ENCODE peak calls at places on chromosomes 4 and X, in seven cellular contexts. One of them, this sample, is unnamed. For H3K4me1, the result is how much of the 10 kb centered on the place peaks cover.

GRCh38 chrX:56764153-56764974 is 35.3 kb downstream of the NBDY start:
- DNase-seq in psoas muscle: peak
- DNase-seq in vagina: peak
- DNase-seq in Peyer's patch: peak
- DNase-seq in esophagus squamous epithelium: no peak
- DNase-seq in spleen: peak
- DNase-seq in fibroblast of lung: peak
- DNase-seq in this sample: no peak

GRCh38 chr4:78650106-78651021 is 98.8 kb downstream of the ANXA3 start:
- DNase-seq in vagina: no peak
- DNase-seq in esophagus squamous epithelium: no peak
- DNase-seq in fibroblast of lung: peak
- DNase-seq in Peyer's patch: no peak
- DNase-seq in psoas muscle: no peak
- DNase-seq in spleen: no peak
- DNase-seq in this sample: no peak

GRCh38 chrX:21800344-21800770 is 39.1 kb upstream of the MBTPS2 start:
- DNase-seq in fibroblast of lung: peak
- DNase-seq in esophagus squamous epithelium: no peak
- DNase-seq in Peyer's patch: no peak
- DNase-seq in spleen: no peak
- DNase-seq in psoas muscle: no peak
- DNase-seq in vagina: no peak
- DNase-seq in this sample: no peak

GRCh38 chrX:84046403-84046984 is 141.5 kb downstream of the RPS6KA6 start:
- DNase-seq in Peyer's patch: no peak
- DNase-seq in vagina: no peak
- DNase-seq in fibroblast of lung: peak
- DNase-seq in spleen: no peak
- DNase-seq in psoas muscle: no peak
- DNase-seq in esophagus squamous epithelium: no peak
- DNase-seq in this sample: no peak

GRCh38 chr4:17494258-17494657 is 17.6 kb downstream of the QDPR start:
- DNase-seq in vagina: no peak
- DNase-seq in spleen: no peak
- DNase-seq in psoas muscle: no peak
- DNase-seq in esophagus squamous epithelium: no peak
- DNase-seq in fibroblast of lung: peak
- DNase-seq in Peyer's patch: no peak
- DNase-seq in this sample: no peak

GRCh38 chr4:135385830-135386581 is 1184.4 kb upstream of the PABPC4L start:
- DNase-seq in vagina: no peak
- DNase-seq in esophagus squamous epithelium: no peak
- DNase-seq in Peyer's patch: no peak
- DNase-seq in psoas muscle: no peak
- DNase-seq in spleen: no peak
- DNase-seq in fibroblast of lung: no peak
- DNase-seq in this sample: no peak

GRCh38 chr4:1055721-1056590 is 44.5 kb downstream of the FGFRL1 start:
- DNase-seq in vagina: no peak
- DNase-seq in spleen: peak
- DNase-seq in fibroblast of lung: peak
- DNase-seq in Peyer's patch: peak
- DNase-seq in psoas muscle: peak
- DNase-seq in esophagus squamous epithelium: no peak
- DNase-seq in this sample: peak

GRCh38 chr4:54741161-54741560 is 83.4 kb downstream of the KIT start:
- DNase-seq in fibroblast of lung: no peak
- DNase-seq in Peyer's patch: no peak
- DNase-seq in spleen: no peak
- DNase-seq in vagina: no peak
- DNase-seq in esophagus squamous epithelium: no peak
- DNase-seq in psoas muscle: no peak
- DNase-seq in this sample: no peak

GRCh38 chrX:115364625-115365024 is 75.1 kb downstream of the LUZP4 start:
- DNase-seq in vagina: no peak
- DNase-seq in Peyer's patch: no peak
- DNase-seq in fibroblast of lung: peak
- DNase-seq in esophagus squamous epithelium: no peak
- DNase-seq in psoas muscle: no peak
- DNase-seq in spleen: no peak
- DNase-seq in this sample: no peak

GRCh38 chr4:153335665-153336064 is 8.8 kb upstream of the MND1 start:
- DNase-seq in vagina: no peak
- DNase-seq in Peyer's patch: no peak
- DNase-seq in spleen: no peak
- DNase-seq in esophagus squamous epithelium: no peak
- DNase-seq in fibroblast of lung: peak
- DNase-seq in psoas muscle: no peak
- DNase-seq in this sample: no peak

GRCh38 chr4:113457886-113458285 is 303.7 kb downstream of the CAMK2D start:
- DNase-seq in spleen: no peak
- DNase-seq in vagina: no peak
- DNase-seq in esophagus squamous epithelium: no peak
- DNase-seq in Peyer's patch: no peak
- DNase-seq in fibroblast of lung: peak
- DNase-seq in psoas muscle: no peak
- DNase-seq in this sample: no peak

GRCh38 chr4:47837582-47838294 is at the start of gene CORIN:
- DNase-seq in psoas muscle: no peak
- DNase-seq in fibroblast of lung: no peak
- DNase-seq in vagina: no peak
- DNase-seq in spleen: no peak
- DNase-seq in esophagus squamous epithelium: no peak
- DNase-seq in Peyer's patch: peak
- DNase-seq in this sample: peak

GRCh38 chr4:44056721-44057151 is 391.9 kb downstream of the KCTD8 start:
- DNase-seq in spleen: no peak
- DNase-seq in fibroblast of lung: no peak
- DNase-seq in vagina: no peak
- DNase-seq in Peyer's patch: no peak
- DNase-seq in esophagus squamous epithelium: no peak
- DNase-seq in psoas muscle: no peak
- DNase-seq in this sample: no peak

GRCh38 chr4:148166132-148166531 is 276.1 kb downstream of the NR3C2 start:
- DNase-seq in vagina: no peak
- DNase-seq in esophagus squamous epithelium: no peak
- DNase-seq in Peyer's patch: no peak
- DNase-seq in psoas muscle: no peak
- DNase-seq in spleen: no peak
- DNase-seq in fibroblast of lung: peak
- DNase-seq in this sample: no peak

GRCh38 chrX:134636859-134637258 is 21.4 kb downstream of the PLAC1 start:
- DNase-seq in vagina: no peak
- DNase-seq in esophagus squamous epithelium: no peak
- DNase-seq in fibroblast of lung: peak
- DNase-seq in psoas muscle: no peak
- DNase-seq in Peyer's patch: no peak
- DNase-seq in spleen: no peak
- DNase-seq in this sample: no peak

GRCh38 chr4:129239088-129239487 is 143.1 kb downstream of the C4orf33 start:
- DNase-seq in vagina: no peak
- DNase-seq in spleen: no peak
- DNase-seq in esophagus squamous epithelium: no peak
- DNase-seq in Peyer's patch: no peak
- DNase-seq in psoas muscle: peak
- DNase-seq in fibroblast of lung: no peak
- DNase-seq in this sample: no peak

GRCh38 chrX:25701876-25702275 is 436.3 kb upstream of the MAGEB18 start:
- DNase-seq in spleen: no peak
- DNase-seq in esophagus squamous epithelium: no peak
- DNase-seq in vagina: no peak
- DNase-seq in psoas muscle: no peak
- DNase-seq in fibroblast of lung: no peak
- DNase-seq in Peyer's patch: no peak
- DNase-seq in this sample: no peak

GRCh38 chr4:12881945-12882589 is 602.1 kb downstream of the RAB28 start:
- DNase-seq in esophagus squamous epithelium: no peak
- DNase-seq in fibroblast of lung: no peak
- DNase-seq in spleen: no peak
- DNase-seq in Peyer's patch: no peak
- DNase-seq in psoas muscle: no peak
- DNase-seq in vagina: no peak
- DNase-seq in this sample: no peak

GRCh38 chr4:20062054-20062453 is 189.7 kb upstream of the SLIT2 start:
- DNase-seq in fibroblast of lung: no peak
- DNase-seq in esophagus squamous epithelium: no peak
- DNase-seq in Peyer's patch: no peak
- DNase-seq in psoas muscle: no peak
- DNase-seq in vagina: no peak
- DNase-seq in spleen: no peak
- DNase-seq in this sample: no peak

GRCh38 chr4:17418010-17418409 is 93.9 kb downstream of the QDPR start:
- DNase-seq in fibroblast of lung: no peak
- DNase-seq in Peyer's patch: no peak
- DNase-seq in spleen: no peak
- DNase-seq in vagina: no peak
- DNase-seq in psoas muscle: no peak
- DNase-seq in esophagus squamous epithelium: no peak
- DNase-seq in this sample: no peak

GRCh38 chrX:118566359-118566758 is 70.7 kb downstream of the DOCK11 start:
- DNase-seq in esophagus squamous epithelium: no peak
- DNase-seq in spleen: no peak
- DNase-seq in psoas muscle: no peak
- DNase-seq in Peyer's patch: no peak
- DNase-seq in vagina: no peak
- DNase-seq in fibroblast of lung: peak
- DNase-seq in this sample: no peak
- H3K4me1 ChIP-seq in esophagus squamous epithelium: under half
- H3K4me1 ChIP-seq in spleen: under half
- H3K4me1 ChIP-seq in psoas muscle: under half
- H3K4me1 ChIP-seq in Peyer's patch: under half
- H3K4me1 ChIP-seq in vagina: under half
- H3K4me1 ChIP-seq in fibroblast of lung: under half
- H3K4me1 ChIP-seq in this sample: under half

DNA sequence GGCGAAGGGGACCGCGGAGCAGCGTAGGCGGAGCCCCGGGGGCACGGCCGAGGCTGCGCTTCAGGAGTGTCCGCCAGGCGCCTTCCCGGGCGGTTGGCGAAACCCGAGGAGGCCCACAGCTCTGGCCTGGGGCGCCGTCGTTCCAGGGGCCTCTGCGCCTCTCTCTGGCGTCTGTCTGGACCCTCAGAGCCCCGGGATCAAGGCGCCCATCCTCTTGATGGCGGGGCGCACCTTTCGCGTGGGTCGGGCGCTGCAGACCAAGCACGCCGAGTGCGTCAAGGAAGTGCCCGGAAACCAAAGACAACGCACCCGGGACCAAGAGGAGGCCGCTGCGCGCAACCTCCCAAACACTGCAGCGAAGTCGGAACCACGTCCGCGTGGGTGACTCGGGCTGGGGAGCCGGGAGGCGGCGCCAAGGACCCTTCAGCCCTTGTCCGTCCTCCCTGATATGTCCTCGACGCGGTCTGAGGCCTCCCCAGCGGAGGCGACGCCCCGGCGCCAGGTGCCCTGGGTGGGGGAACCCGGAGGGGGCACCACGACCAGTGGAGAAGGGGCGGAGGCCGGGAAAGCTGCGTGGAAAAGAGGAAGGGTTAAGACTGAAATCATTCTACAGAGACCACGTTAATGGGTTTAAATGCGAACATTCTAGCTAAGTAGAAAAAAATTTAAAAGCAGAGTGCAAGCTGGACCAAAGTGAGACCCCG is 9.9 kb downstream of the HMX1 start:
- DNase-seq in Peyer's patch: no peak
- DNase-seq in psoas muscle: no peak
- DNase-seq in fibroblast of lung: no peak
- DNase-seq in esophagus squamous epithelium: no peak
- DNase-seq in spleen: no peak
- DNase-seq in vagina: no peak
- DNase-seq in this sample: no peak
- TF ChIP-seq CTCF in Peyer's patch: no peak
- TF ChIP-seq CTCF in psoas muscle: no peak
- TF ChIP-seq CTCF in fibroblast of lung: no peak
- TF ChIP-seq CTCF in esophagus squamous epithelium: no peak
- TF ChIP-seq CTCF in spleen: no peak
- TF ChIP-seq CTCF in vagina: no peak
- TF ChIP-seq CTCF in this sample: no peak

DNA sequence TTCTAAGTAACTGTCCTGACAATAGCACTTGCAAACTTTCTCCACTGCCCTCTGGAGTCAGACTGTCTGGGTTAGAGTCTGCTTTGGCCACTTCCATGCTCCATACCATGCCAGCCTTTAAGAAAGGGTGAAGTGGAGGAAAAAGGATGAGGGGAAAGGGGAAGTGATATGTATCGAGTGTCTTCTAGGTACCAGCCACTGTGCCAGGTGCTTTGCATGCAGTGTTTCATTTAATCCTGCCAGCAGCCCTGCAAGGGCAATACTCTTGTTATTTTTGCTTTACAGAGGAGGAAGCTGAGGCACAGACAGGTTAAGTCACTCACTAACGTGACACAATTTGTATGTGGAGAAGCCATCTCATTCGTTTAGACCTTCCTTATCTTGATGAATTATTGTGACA is 55.6 kb downstream of the RTL9 start:
- DNase-seq in fibroblast of lung: no peak
- DNase-seq in Peyer's patch: no peak
- DNase-seq in psoas muscle: no peak
- DNase-seq in spleen: no peak
- DNase-seq in vagina: no peak
- DNase-seq in esophagus squamous epithelium: no peak
- DNase-seq in this sample: no peak
- H3K4me1 ChIP-seq in fibroblast of lung: under half
- H3K4me1 ChIP-seq in Peyer's patch: under half
- H3K4me1 ChIP-seq in psoas muscle: under half
- H3K4me1 ChIP-seq in spleen: under half
- H3K4me1 ChIP-seq in vagina: under half
- H3K4me1 ChIP-seq in esophagus squamous epithelium: under half
- H3K4me1 ChIP-seq in this sample: under half

GRCh38 chr4:158688813-158689212 is 16.7 kb downstream of the ETFDH start:
- DNase-seq in vagina: no peak
- DNase-seq in esophagus squamous epithelium: no peak
- DNase-seq in spleen: no peak
- DNase-seq in psoas muscle: no peak
- DNase-seq in Peyer's patch: no peak
- DNase-seq in fibroblast of lung: no peak
- DNase-seq in this sample: no peak
- TF ChIP-seq CTCF in vagina: no peak
- TF ChIP-seq CTCF in esophagus squamous epithelium: no peak
- TF ChIP-seq CTCF in spleen: no peak
- TF ChIP-seq CTCF in psoas muscle: no peak
- TF ChIP-seq CTCF in Peyer's patch: no peak
- TF ChIP-seq CTCF in fibroblast of lung: no peak
- TF ChIP-seq CTCF in this sample: no peak

GRCh38 chr4:74108457-74109115 is 9.6 kb upstream of the CXCL2 start:
- DNase-seq in spleen: no peak
- DNase-seq in Peyer's patch: no peak
- DNase-seq in esophagus squamous epithelium: no peak
- DNase-seq in psoas muscle: no peak
- DNase-seq in fibroblast of lung: no peak
- DNase-seq in vagina: no peak
- DNase-seq in this sample: no peak
- H3K4me1 ChIP-seq in spleen: under half
- H3K4me1 ChIP-seq in Peyer's patch: under half
- H3K4me1 ChIP-seq in esophagus squamous epithelium: half or more
- H3K4me1 ChIP-seq in psoas muscle: under half
- H3K4me1 ChIP-seq in fibroblast of lung: under half
- H3K4me1 ChIP-seq in vagina: under half
- H3K4me1 ChIP-seq in this sample: under half

GRCh38 chr4:85302193-85302736 is 172.7 kb upstream of the ARHGAP24 start:
- DNase-seq in fibroblast of lung: no peak
- DNase-seq in spleen: no peak
- DNase-seq in psoas muscle: no peak
- DNase-seq in esophagus squamous epithelium: no peak
- DNase-seq in Peyer's patch: no peak
- DNase-seq in vagina: no peak
- DNase-seq in this sample: no peak
- TF ChIP-seq CTCF in fibroblast of lung: no peak
- TF ChIP-seq CTCF in spleen: no peak
- TF ChIP-seq CTCF in psoas muscle: no peak
- TF ChIP-seq CTCF in esophagus squamous epithelium: no peak
- TF ChIP-seq CTCF in Peyer's patch: no peak
- TF ChIP-seq CTCF in vagina: no peak
- TF ChIP-seq CTCF in this sample: no peak

GRCh38 chr4:106717094-106717493 is 319.0 kb downstream of the DKK2 start:
- DNase-seq in esophagus squamous epithelium: no peak
- DNase-seq in fibroblast of lung: peak
- DNase-seq in vagina: no peak
- DNase-seq in psoas muscle: no peak
- DNase-seq in spleen: no peak
- DNase-seq in Peyer's patch: no peak
- DNase-seq in this sample: no peak
- H3K4me1 ChIP-seq in esophagus squamous epithelium: under half
- H3K4me1 ChIP-seq in fibroblast of lung: under half
- H3K4me1 ChIP-seq in vagina: under half
- H3K4me1 ChIP-seq in psoas muscle: under half
- H3K4me1 ChIP-seq in spleen: under half
- H3K4me1 ChIP-seq in Peyer's patch: under half
- H3K4me1 ChIP-seq in this sample: under half